ENCODE peak calls at places on chromosomes 4 and X, in seven cellular contexts. L, O, K, X, M, G and S are unnamed samples.

GRCh38 chr4:172979332-172979731 is 189.3 kb upstream of the GALNT7 start:
- DNase-seq in O (no peak), M (no peak), X (no peak), K (no peak), G (no peak), L (no peak), S (no peak)

GRCh38 chrX:110038900-110039299 is 36.0 kb downstream of the TMEM164 start:
- DNase-seq in K (no peak), M (no peak), G (no peak), O (no peak), X (no peak), L (no peak), S (no peak)

GRCh38 chr4:15847746-15848145 is 69.6 kb downstream of the CD38 start:
- DNase-seq in X (no peak), K (no peak), L (no peak), O (peak; percentile 54), G (no peak), M (no peak), S (no peak)

GRCh38 chr4:174214102-174214878 is 69.2 kb downstream of the FBXO8 start:
- DNase-seq in K (no peak), O (no peak), M (no peak), X (no peak), G (no peak), L (no peak), S (no peak)

GRCh38 chr4:140756292-140757219 is at the start of gene TBC1D9:
- DNase-seq in K (peak; percentile 84), X (peak; percentile 98), L (peak; percentile 61), M (peak; percentile 80), G (no peak), O (peak; percentile 86), S (peak; percentile 68)

GRCh38 chr4:3766791-3767561 is 791 bp downstream of the ADRA2C start:
- DNase-seq in M (no peak), K (no peak), O (no peak), G (no peak), X (no peak), L (peak; percentile 22), S (peak; percentile 3)

GRCh38 chr4:3168029-3168428 is 80.9 kb upstream of the MSANTD1 start:
- DNase-seq in L (no peak), K (no peak), X (no peak), O (no peak), G (no peak), M (no peak), S (peak; percentile 54)

GRCh38 chr4:1113311-1114009 is at the start of gene RNF212:
- DNase-seq in M (peak; percentile 55), K (no peak), O (no peak), G (no peak), X (no peak), L (peak; percentile 14), S (no peak)

GRCh38 chrX:48703642-48704481 is 7.3 kb downstream of the SUV39H1 start:
- DNase-seq in K (no peak), M (no peak), G (no peak), L (no peak), O (peak; percentile 80), X (no peak), S (peak; percentile 19)

GRCh38 chr4:97866821-97867556 is 276.3 kb downstream of the STPG2 start:
- DNase-seq in L (no peak), M (no peak), G (no peak), K (no peak), O (no peak), X (no peak), S (no peak)

GRCh38 chrX:55161581-55161980 is 58.6 kb upstream of the PAGE5 start:
- DNase-seq in L (no peak), K (no peak), G (peak; percentile 3), M (no peak), X (no peak), O (no peak), S (peak; percentile 7)

GRCh38 chrX:10482262-10482661 is 138.1 kb downstream of the MID1 start:
- DNase-seq in L (peak; percentile 1), X (no peak), K (no peak), G (no peak), M (no peak), O (no peak), S (no peak)

GRCh38 chr4:130563185-130563890 is 1467.4 kb downstream of the C4orf33 start:
- DNase-seq in G (no peak), L (peak; percentile 30), K (no peak), M (no peak), O (no peak), X (peak; percentile 29), S (peak; percentile 78)

GRCh38 chr4:67883463-67883862 is 339 bp downstream of the TMPRSS11D start:
- DNase-seq in X (no peak), O (no peak), K (no peak), L (no peak), G (no peak), M (no peak), S (no peak)

GRCh38 chr4:122652379-122652778 is 31.5 kb upstream of the IL21 start:
- DNase-seq in G (peak; percentile 42), K (no peak), M (no peak), X (peak; percentile 44), L (peak; percentile 3), O (peak; percentile 36), S (peak; percentile 72)

GRCh38 chrX:129139837-129140679 is 383.2 kb downstream of the SMARCA1 start:
- DNase-seq in M (no peak), L (no peak), O (no peak), K (no peak), X (no peak), G (no peak), S (peak; percentile 54)

GRCh38 chr4:165331316-165331715 is 3.8 kb downstream of the MSMO1 start:
- DNase-seq in M (no peak), G (no peak), O (no peak), K (no peak), L (no peak), X (no peak), S (no peak)

GRCh38 chrX:135981662-135982061 is 3.6 kb upstream of the SLC9A6 start:
- DNase-seq in G (no peak), O (no peak), X (no peak), M (no peak), K (no peak), L (no peak), S (no peak)

GRCh38 chrX:154044045-154044444 is 24.3 kb upstream of the IRAK1 start:
- DNase-seq in O (no peak), M (no peak), G (no peak), K (no peak), X (no peak), L (no peak), S (no peak)

GRCh38 chr4:140567722-140568121 is 1.0 kb downstream of the UCP1 start:
- DNase-seq in X (no peak), L (peak; percentile 10), M (no peak), G (no peak), K (peak; percentile 49), O (no peak), S (peak; percentile 7)

GRCh38 chrX:916235-916609 is 285.6 kb downstream of the SHOX start:
- DNase-seq in M (no peak), O (no peak), K (no peak), G (no peak), X (no peak), L (no peak), S (no peak)

GRCh38 chr4:84683065-84683464 is 100.1 kb downstream of the CDS1 start:
- DNase-seq in K (no peak), M (no peak), O (no peak), L (no peak), X (no peak), G (no peak), S (no peak)

GRCh38 chrX:18422886-18423285 is 2.5 kb upstream of the CDKL5 start:
- DNase-seq in K (no peak), O (no peak), G (no peak), X (no peak), L (no peak), M (no peak), S (no peak)

GRCh38 chrX:20594985-20595384 is 328.3 kb upstream of the RPS6KA3 start:
- DNase-seq in G (no peak), M (no peak), X (no peak), K (no peak), O (no peak), L (no peak), S (no peak)

GRCh38 chrX:124507276-124507675 is 160.9 kb downstream of the SH2D1A start:
- DNase-seq in M (no peak), K (no peak), L (no peak), O (peak; percentile 15), G (no peak), X (no peak), S (no peak)

GRCh38 chrX:9995855-9996339 is 28.7 kb downstream of the CLDN34 start:
- DNase-seq in X (peak; percentile 52), L (peak; percentile 70), K (peak; percentile 81), M (peak; percentile 80), G (peak; percentile 64), O (peak; percentile 5), S (peak; percentile 73)

GRCh38 chr4:5127556-5127955 is 76.3 kb downstream of the STK32B start:
- DNase-seq in M (no peak), L (no peak), O (no peak), X (no peak), G (no peak), K (no peak), S (no peak)

GRCh38 chrX:14630724-14631123 is 101.4 kb downstream of the GLRA2 start:
- DNase-seq in O (no peak), L (no peak), X (no peak), K (no peak), G (no peak), M (no peak), S (no peak)
- TF ChIP-seq CTCF in O (no peak), L (no peak), X (peak; percentile 24), K (no peak), G (peak; percentile 17), M (no peak), S (no peak)

GRCh38 chr4:11497972-11498371 is 69.3 kb upstream of the HS3ST1 start:
- DNase-seq in M (no peak), K (no peak), G (no peak), X (no peak), L (no peak), O (peak; percentile 56), S (no peak)
- TF ChIP-seq CTCF in M (no peak), K (no peak), G (no peak), X (no peak), L (no peak), O (no peak), S (no peak)

DNA sequence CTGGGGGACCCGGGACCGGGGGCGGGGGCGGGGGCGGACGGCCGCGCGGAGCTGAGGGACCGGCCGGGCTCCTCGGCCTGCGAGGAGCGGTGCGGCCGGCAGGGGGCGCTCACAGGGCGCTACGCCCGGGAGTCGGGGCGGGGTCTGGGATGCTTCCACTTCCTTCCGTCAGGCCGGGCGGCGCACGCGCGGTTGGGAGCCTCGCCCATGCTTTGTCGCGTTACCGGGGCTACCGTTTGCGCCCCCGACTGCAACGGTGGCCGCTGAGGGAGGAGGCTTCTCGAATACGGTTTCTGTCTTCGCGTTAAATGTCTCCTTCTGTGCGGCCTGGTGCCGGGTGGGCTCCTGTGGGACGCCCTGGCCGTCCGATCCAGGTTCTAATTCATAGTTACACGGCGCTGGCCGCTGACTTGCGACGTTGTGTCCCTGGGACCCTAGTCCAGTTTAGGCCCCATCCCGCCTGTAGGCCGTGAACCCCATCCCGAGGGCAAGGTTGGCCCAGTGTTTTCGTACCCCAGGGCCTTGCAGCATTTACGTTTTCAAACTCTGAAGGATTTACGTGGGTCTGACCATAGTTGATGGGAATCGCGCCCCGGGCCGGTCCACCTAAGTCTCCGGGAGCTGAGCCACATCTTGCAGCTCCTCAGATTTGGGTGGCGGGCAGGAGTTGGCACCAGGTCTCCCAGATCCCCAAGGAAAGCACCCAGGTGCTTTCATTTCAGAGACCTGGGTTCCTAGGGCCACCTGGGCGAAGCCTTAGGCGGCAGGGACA is 549 bp downstream of the MSL3 start:
- DNase-seq in X (peak; percentile 27), L (peak; percentile 74), O (peak; percentile 11), K (peak; percentile 87), M (peak; percentile 94), G (peak; percentile 86), S (peak; percentile 84)
- TF ChIP-seq CTCF in X (peak; percentile 47), L (peak; percentile 80), O (no peak), K (peak; percentile 71), M (peak; percentile 68), G (peak; percentile 58), S (peak; percentile 47)

GRCh38 chrX:7927259-7928167 is at the start of gene PNPLA4:
- DNase-seq in O (peak; percentile 23), L (peak; percentile 49), X (peak; percentile 58), K (peak; percentile 88), M (peak; percentile 95), G (no peak), S (peak; percentile 85)
- TF ChIP-seq CTCF in O (peak; percentile 14), L (peak; percentile 30), X (peak; percentile 36), K (peak; percentile 43), M (no peak), G (no peak), S (peak; percentile 30)